ENCODE peak calls at places on chromosomes 5 and 9, in four cellular contexts. W, R, L and N are unnamed samples.

GRCh38 chr5:98965226-98965625 is 36.4 kb upstream of the CHD1 start:
- DNase-seq in W (no peak), R (no peak), L (no peak), N (no peak)

GRCh38 chr9:419571-420156 is 205.0 kb downstream of the DOCK8 start:
- DNase-seq in W (peak), R (no peak), L (peak), N (peak)

GRCh38 chr5:80481019-80481893 is 6.6 kb upstream of the FAM151B start:
- DNase-seq in W (peak), R (peak), L (peak), N (peak)

GRCh38 chr5:169796731-169797130 is 159.7 kb downstream of the DOCK2 start:
- DNase-seq in W (no peak), R (no peak), L (no peak), N (no peak)

GRCh38 chr9:95644377-95644776 is 127.6 kb upstream of the PTCH1 start:
- DNase-seq in W (no peak), R (no peak), L (no peak), N (no peak)

GRCh38 chr5:142301487-142302035 is 23.3 kb downstream of the SPRY4 start:
- DNase-seq in W (no peak), R (no peak), L (no peak), N (no peak)

GRCh38 chr5:90689064-90689463 is 130.5 kb downstream of the ADGRV1 start:
- DNase-seq in W (no peak), R (no peak), L (no peak), N (no peak)

GRCh38 chr9:130128782-130129424 is 43.3 kb upstream of the NCS1 start:
- DNase-seq in W (peak), R (no peak), L (peak), N (peak)

GRCh38 chr5:175867587-175868347 is 3.6 kb upstream of the CPLX2 start:
- DNase-seq in W (peak), R (peak), L (no peak), N (no peak)

GRCh38 chr5:30040483-30041116 is 1152.9 kb upstream of the CDH6 start:
- DNase-seq in W (peak), R (peak), L (peak), N (peak)

GRCh38 chr5:77957-78804 is 13.8 kb upstream of the PLEKHG4B start:
- DNase-seq in W (peak), R (no peak), L (peak), N (peak)

GRCh38 chr9:118609355-118610044 is 759.7 kb downstream of the BRINP1 start:
- DNase-seq in W (peak), R (no peak), L (peak), N (peak)

GRCh38 chr5:41763096-41763495 is 107.1 kb downstream of the OXCT1 start:
- DNase-seq in W (peak), R (no peak), L (peak), N (peak)

GRCh38 chr5:96093890-96094381 is 132.3 kb upstream of the ELL2 start:
- DNase-seq in W (no peak), R (no peak), L (peak), N (no peak)

GRCh38 chr9:17401858-17402257 is 177.0 kb upstream of the SH3GL2 start:
- DNase-seq in W (no peak), R (no peak), L (no peak), N (no peak)

GRCh38 chr9:11366585-11367129 is 753.9 kb upstream of the PTPRD start:
- DNase-seq in W (no peak), R (no peak), L (no peak), N (no peak)

GRCh38 chr5:29230526-29231050 is 1962.9 kb upstream of the CDH6 start:
- DNase-seq in W (no peak), R (no peak), L (no peak), N (no peak)

GRCh38 chr5:33968133-33969005 is 16.1 kb downstream of the SLC45A2 start:
- DNase-seq in W (no peak), R (no peak), L (no peak), N (no peak)

GRCh38 chr5:107524111-107524510 is 146.6 kb downstream of the EFNA5 start:
- DNase-seq in W (no peak), R (no peak), L (no peak), N (no peak)

GRCh38 chr5:112109331-112109993 is 309.6 kb downstream of the EPB41L4A start:
- DNase-seq in W (peak), R (no peak), L (peak), N (peak)

GRCh38 chr9:96513622-96514021 is 63.7 kb downstream of the HABP4 start:
- DNase-seq in W (peak), R (no peak), L (peak), N (peak)

GRCh38 chr5:133497608-133498348 is 114.6 kb downstream of the FSTL4 start:
- DNase-seq in W (no peak), R (no peak), L (no peak), N (no peak)

GRCh38 chr5:83991566-83992224 is 271.0 kb upstream of the HAPLN1 start:
- DNase-seq in W (peak), R (no peak), L (peak), N (no peak)

GRCh38 chr9:6576930-6577329 is 68.6 kb downstream of the GLDC start:
- DNase-seq in W (no peak), R (no peak), L (no peak), N (no peak)

GRCh38 chr5:132777209-132778069 is at the start of gene SEPTIN8:
- DNase-seq in W (peak), R (peak), L (peak), N (peak)